ENCODE peak calls at places on chromosomes 7 and 10, in five cellular contexts. One of them, this sample, is unnamed. For H3K27me3, the result is how much of the 10 kb centered on the place peaks cover.

GRCh38 chr10:78776746-78777145 is 292.0 kb upstream of the ZMIZ1 start:
- DNase-seq in HL-60: no peak
- DNase-seq in PC-3: no peak
- DNase-seq in HepG2: no peak
- DNase-seq in aorta: no peak
- DNase-seq in this sample: no peak

GRCh38 chr7:20012100-20012499 is 205.1 kb downstream of the MACC1 start:
- DNase-seq in aorta: no peak
- DNase-seq in PC-3: no peak
- DNase-seq in HepG2: no peak
- DNase-seq in HL-60: no peak
- DNase-seq in this sample: no peak

GRCh38 chr10:121572857-121573540 is 25.2 kb downstream of the FGFR2 start:
- DNase-seq in aorta: no peak
- DNase-seq in HepG2: no peak
- DNase-seq in HL-60: no peak
- DNase-seq in PC-3: no peak
- DNase-seq in this sample: no peak

GRCh38 chr10:21732067-21732772 is 198.2 kb downstream of the MLLT10 start:
- DNase-seq in aorta: no peak
- DNase-seq in HepG2: peak
- DNase-seq in HL-60: peak
- DNase-seq in PC-3: peak
- DNase-seq in this sample: peak

GRCh38 chr10:114367676-114368391 is 36.5 kb downstream of the AFAP1L2 start:
- DNase-seq in aorta: no peak
- DNase-seq in PC-3: no peak
- DNase-seq in HepG2: no peak
- DNase-seq in HL-60: no peak
- DNase-seq in this sample: no peak

GRCh38 chr7:155543926-155544325 is 2.4 kb downstream of the CNPY1 start:
- DNase-seq in HL-60: no peak
- DNase-seq in aorta: no peak
- DNase-seq in HepG2: no peak
- DNase-seq in PC-3: no peak
- DNase-seq in this sample: no peak

GRCh38 chr10:129550111-129550510 is 83.1 kb downstream of the MGMT start:
- DNase-seq in HepG2: no peak
- DNase-seq in aorta: no peak
- DNase-seq in HL-60: no peak
- DNase-seq in PC-3: no peak
- DNase-seq in this sample: no peak

GRCh38 chr10:86918022-86918471 is 39.4 kb downstream of the MMRN2 start:
- DNase-seq in aorta: no peak
- DNase-seq in HepG2: no peak
- DNase-seq in PC-3: no peak
- DNase-seq in HL-60: no peak
- DNase-seq in this sample: no peak

GRCh38 chr7:143433759-143434158 is 9.5 kb upstream of the TAS2R60 start:
- DNase-seq in aorta: no peak
- DNase-seq in HL-60: no peak
- DNase-seq in HepG2: no peak
- DNase-seq in PC-3: no peak
- DNase-seq in this sample: no peak

GRCh38 chr7:2821842-2822507 is 22.1 kb downstream of the GNA12 start:
- DNase-seq in PC-3: peak
- DNase-seq in HL-60: no peak
- DNase-seq in HepG2: no peak
- DNase-seq in aorta: no peak
- DNase-seq in this sample: peak

GRCh38 chr10:71401056-71401455 is 4.3 kb downstream of the CDH23 start:
- DNase-seq in PC-3: no peak
- DNase-seq in aorta: no peak
- DNase-seq in HL-60: no peak
- DNase-seq in HepG2: no peak
- DNase-seq in this sample: no peak

GRCh38 chr7:136925049-136925448 is 56.6 kb downstream of the CHRM2 start:
- DNase-seq in aorta: no peak
- DNase-seq in PC-3: no peak
- DNase-seq in HepG2: no peak
- DNase-seq in HL-60: no peak
- DNase-seq in this sample: no peak

GRCh38 chr7:10860516-10860915 is 113.2 kb upstream of the PHF14 start:
- DNase-seq in HepG2: no peak
- DNase-seq in PC-3: peak
- DNase-seq in HL-60: no peak
- DNase-seq in aorta: no peak
- DNase-seq in this sample: no peak

GRCh38 chr7:71784180-71784579 is 628.0 kb downstream of the CALN1 start:
- DNase-seq in HL-60: no peak
- DNase-seq in PC-3: no peak
- DNase-seq in aorta: no peak
- DNase-seq in HepG2: no peak
- DNase-seq in this sample: no peak

GRCh38 chr10:130179640-130180039 is 43.4 kb downstream of the GLRX3 start:
- DNase-seq in HepG2: peak
- DNase-seq in PC-3: peak
- DNase-seq in HL-60: peak
- DNase-seq in aorta: no peak
- DNase-seq in this sample: peak

GRCh38 chr7:116780966-116781365 is 81.4 kb upstream of the CAPZA2 start:
- DNase-seq in HL-60: no peak
- DNase-seq in HepG2: no peak
- DNase-seq in aorta: no peak
- DNase-seq in PC-3: peak
- DNase-seq in this sample: no peak

GRCh38 chr7:157560710-157561522 is 224.1 kb downstream of the DNAJB6 start:
- DNase-seq in HL-60: no peak
- DNase-seq in HepG2: no peak
- DNase-seq in PC-3: no peak
- DNase-seq in aorta: peak
- DNase-seq in this sample: no peak

GRCh38 chr10:133464582-133465031 is 10.9 kb downstream of the SCART1 start:
- DNase-seq in PC-3: no peak
- DNase-seq in HepG2: no peak
- DNase-seq in HL-60: no peak
- DNase-seq in aorta: no peak
- DNase-seq in this sample: no peak

GRCh38 chr10:49200859-49201258 is 12.7 kb upstream of the TMEM273 start:
- DNase-seq in PC-3: no peak
- DNase-seq in aorta: no peak
- DNase-seq in HepG2: no peak
- DNase-seq in HL-60: no peak
- DNase-seq in this sample: no peak

GRCh38 chr10:8975535-8975934 is 921.0 kb downstream of the GATA3 start:
- DNase-seq in aorta: no peak
- DNase-seq in PC-3: no peak
- DNase-seq in HepG2: no peak
- DNase-seq in HL-60: no peak
- DNase-seq in this sample: no peak

GRCh38 chr10:101224910-101225823 is 4.1 kb downstream of the LBX1 start:
- DNase-seq in HepG2: no peak
- DNase-seq in PC-3: no peak
- DNase-seq in HL-60: no peak
- DNase-seq in aorta: no peak
- DNase-seq in this sample: no peak
- H3K27me3 ChIP-seq in HepG2: under half
- H3K27me3 ChIP-seq in PC-3: half or more
- H3K27me3 ChIP-seq in HL-60: half or more
- H3K27me3 ChIP-seq in aorta: under half
- H3K27me3 ChIP-seq in this sample: half or more

DNA sequence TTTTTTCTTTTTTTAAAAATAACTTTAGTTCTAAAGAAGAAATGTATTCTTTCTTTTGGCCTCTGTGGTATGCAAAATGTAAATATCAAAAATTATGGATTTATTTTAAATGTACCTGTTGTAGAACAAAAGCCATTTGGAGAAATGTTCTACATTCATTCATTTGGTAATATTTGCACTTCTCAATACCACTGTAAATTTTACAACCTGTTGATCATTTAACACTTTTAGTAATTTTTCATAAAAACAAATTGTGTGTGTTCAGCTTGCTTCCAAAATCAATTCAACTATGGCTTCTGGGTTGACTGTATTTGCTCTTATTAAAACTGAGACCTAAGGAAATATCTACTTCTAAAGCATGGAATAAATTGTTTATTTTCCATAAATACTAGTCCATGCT is 2.3 kb upstream of the IGF2BP3 start:
- DNase-seq in HL-60: no peak
- DNase-seq in PC-3: no peak
- DNase-seq in HepG2: no peak
- DNase-seq in aorta: no peak
- DNase-seq in this sample: no peak
- H3K27me3 ChIP-seq in HL-60: under half
- H3K27me3 ChIP-seq in PC-3: under half
- H3K27me3 ChIP-seq in HepG2: under half
- H3K27me3 ChIP-seq in aorta: under half
- H3K27me3 ChIP-seq in this sample: half or more

GRCh38 chr7:100575206-100575631 is 1.5 kb upstream of the SAP25 start:
- DNase-seq in aorta: no peak
- DNase-seq in PC-3: no peak
- DNase-seq in HL-60: no peak
- DNase-seq in HepG2: no peak
- DNase-seq in this sample: peak

GRCh38 chr7:100572949-100573675 is 588 bp downstream of the SAP25 start:
- DNase-seq in aorta: no peak
- DNase-seq in HepG2: no peak
- DNase-seq in HL-60: no peak
- DNase-seq in PC-3: no peak
- DNase-seq in this sample: no peak

GRCh38 chr7:100574362-100575205 is 884 bp upstream of the SAP25 start:
- DNase-seq in HepG2: no peak
- DNase-seq in PC-3: no peak
- DNase-seq in aorta: no peak
- DNase-seq in HL-60: no peak
- DNase-seq in this sample: no peak

GRCh38 chr7:100572281-100572948 is 1.3 kb downstream of the SAP25 start:
- DNase-seq in HepG2: no peak
- DNase-seq in aorta: no peak
- DNase-seq in HL-60: no peak
- DNase-seq in PC-3: no peak
- DNase-seq in this sample: no peak

GRCh38 chr7:100573691-100574361 is at the start of gene SAP25:
- DNase-seq in HepG2: no peak
- DNase-seq in HL-60: no peak
- DNase-seq in PC-3: no peak
- DNase-seq in aorta: no peak
- DNase-seq in this sample: no peak
- H3K27me3 ChIP-seq in HepG2: under half
- H3K27me3 ChIP-seq in HL-60: under half
- H3K27me3 ChIP-seq in PC-3: under half
- H3K27me3 ChIP-seq in aorta: under half
- H3K27me3 ChIP-seq in this sample: under half

GRCh38 chr7:27130540-27131389 is at the start of gene HOXA4:
- DNase-seq in aorta: peak
- DNase-seq in PC-3: peak
- DNase-seq in HL-60: peak
- DNase-seq in HepG2: peak
- DNase-seq in this sample: peak

GRCh38 chr7:27129729-27130539 is 623 bp downstream of the HOXA4 start:
- DNase-seq in HL-60: no peak
- DNase-seq in aorta: peak
- DNase-seq in HepG2: peak
- DNase-seq in PC-3: peak
- DNase-seq in this sample: no peak

GRCh38 chr7:27132978-27133377 is 2.4 kb upstream of the HOXA4 start:
- DNase-seq in HepG2: no peak
- DNase-seq in aorta: no peak
- DNase-seq in HL-60: no peak
- DNase-seq in PC-3: no peak
- DNase-seq in this sample: no peak

GRCh38 chr7:27132214-27132613 is 1.7 kb upstream of the HOXA4 start:
- DNase-seq in HepG2: no peak
- DNase-seq in HL-60: no peak
- DNase-seq in PC-3: no peak
- DNase-seq in aorta: no peak
- DNase-seq in this sample: no peak

GRCh38 chr7:27131390-27131819 is 848 bp upstream of the HOXA4 start:
- DNase-seq in aorta: no peak
- DNase-seq in HepG2: no peak
- DNase-seq in PC-3: no peak
- DNase-seq in HL-60: no peak
- DNase-seq in this sample: no peak
- H3K27me3 ChIP-seq in aorta: under half
- H3K27me3 ChIP-seq in HepG2: under half
- H3K27me3 ChIP-seq in PC-3: under half
- H3K27me3 ChIP-seq in HL-60: under half
- H3K27me3 ChIP-seq in this sample: under half

GRCh38 chr10:124737708-124738107 is 6.5 kb downstream of the FAM53B start:
- DNase-seq in aorta: no peak
- DNase-seq in HL-60: no peak
- DNase-seq in HepG2: no peak
- DNase-seq in PC-3: no peak
- DNase-seq in this sample: no peak
- H3K27me3 ChIP-seq in aorta: under half
- H3K27me3 ChIP-seq in HL-60: under half
- H3K27me3 ChIP-seq in HepG2: under half
- H3K27me3 ChIP-seq in PC-3: under half
- H3K27me3 ChIP-seq in this sample: under half

DNA sequence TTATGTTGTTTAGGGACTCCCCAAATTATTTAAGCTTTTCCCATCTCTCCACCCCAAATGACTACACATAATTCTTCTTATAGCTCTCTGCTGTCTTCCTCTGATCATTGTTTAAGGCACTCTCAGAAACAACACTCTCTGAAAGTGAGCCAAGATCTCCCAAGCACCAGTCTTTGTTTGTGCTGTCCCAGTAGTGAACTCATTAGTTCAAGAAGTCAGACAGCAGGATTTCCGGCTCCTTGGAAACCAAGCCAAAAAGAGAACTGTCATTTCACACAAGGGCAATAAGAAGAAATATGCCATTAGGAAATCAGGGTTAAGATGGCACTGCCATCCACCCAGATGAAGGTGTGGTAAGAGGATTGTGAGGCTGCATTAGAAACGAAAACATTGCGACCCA is 83.1 kb downstream of the FZD1 start:
- DNase-seq in HepG2: no peak
- DNase-seq in PC-3: no peak
- DNase-seq in HL-60: no peak
- DNase-seq in aorta: no peak
- DNase-seq in this sample: peak
- H3K27me3 ChIP-seq in HepG2: under half
- H3K27me3 ChIP-seq in PC-3: under half
- H3K27me3 ChIP-seq in HL-60: under half
- H3K27me3 ChIP-seq in aorta: under half
- H3K27me3 ChIP-seq in this sample: under half

GRCh38 chr7:129773328-129773731 is 161.8 kb downstream of the NRF1 start:
- DNase-seq in aorta: no peak
- DNase-seq in HL-60: no peak
- DNase-seq in PC-3: no peak
- DNase-seq in HepG2: no peak
- DNase-seq in this sample: no peak
- H3K27me3 ChIP-seq in aorta: under half
- H3K27me3 ChIP-seq in HL-60: under half
- H3K27me3 ChIP-seq in PC-3: under half
- H3K27me3 ChIP-seq in HepG2: under half
- H3K27me3 ChIP-seq in this sample: under half

GRCh38 chr7:8435120-8435519 is 1.7 kb downstream of the NXPH1 start:
- DNase-seq in aorta: no peak
- DNase-seq in PC-3: no peak
- DNase-seq in HepG2: no peak
- DNase-seq in HL-60: no peak
- DNase-seq in this sample: peak
- H3K27me3 ChIP-seq in aorta: under half
- H3K27me3 ChIP-seq in PC-3: under half
- H3K27me3 ChIP-seq in HepG2: under half
- H3K27me3 ChIP-seq in HL-60: half or more
- H3K27me3 ChIP-seq in this sample: under half

This sample was measured in adrenal gland.